ENCODE peak calls at places on chromosome 14, in seven cellular contexts. F is activated CD8-positive, alpha-beta T cell treated with anti-CD3 and anti-CD28 coated beads for 36 hours; C is GM13977; Y is CD4-positive, alpha-beta T cell; B is activated B cell treated with CpG ODN at 0.5 μM for 24 hours; E is A549; X is fibroblast of the aortic adventitia. M is an unnamed sample.

GRCh38 chr14:99729991-99730875 is 46.1 kb downstream of the CYP46A1 start:
- DNase-seq in F (peak), C (peak), Y (peak), B (peak), E (peak), X (peak), M (peak)

GRCh38 chr14:56579345-56580316 is at the start of gene TMEM260:
- DNase-seq in F (peak), C (peak), Y (peak), B (peak), E (peak), X (peak), M (peak)

GRCh38 chr14:34449819-34450541 is 12.1 kb downstream of the SPTSSA start:
- DNase-seq in F (no peak), C (no peak), Y (no peak), B (no peak), E (no peak), X (no peak), M (no peak)

GRCh38 chr14:99881011-99881410 is 87.8 kb downstream of the EML1 start:
- DNase-seq in F (no peak), C (no peak), Y (no peak), B (no peak), E (no peak), X (peak), M (no peak)

GRCh38 chr14:94051115-94051514 is 25.0 kb downstream of the OTUB2 start:
- DNase-seq in F (no peak), C (no peak), Y (no peak), B (no peak), E (peak), X (peak), M (no peak)

GRCh38 chr14:104107611-104108569 is 22.4 kb downstream of the ASPG start:
- DNase-seq in F (no peak), C (no peak), Y (no peak), B (no peak), E (no peak), X (no peak), M (no peak)

GRCh38 chr14:51095854-51096823 is 1.2 kb upstream of the TRIM9 start:
- DNase-seq in F (peak), C (no peak), Y (no peak), B (peak), E (peak), X (peak), M (no peak)

GRCh38 chr14:28243600-28243999 is 523.0 kb upstream of the FOXG1 start:
- DNase-seq in F (no peak), C (no peak), Y (no peak), B (no peak), E (no peak), X (peak), M (no peak)

GRCh38 chr14:90522585-90523191 is 125.9 kb downstream of the CALM1 start:
- DNase-seq in F (no peak), C (no peak), Y (no peak), B (no peak), E (no peak), X (peak), M (no peak)

DNA sequence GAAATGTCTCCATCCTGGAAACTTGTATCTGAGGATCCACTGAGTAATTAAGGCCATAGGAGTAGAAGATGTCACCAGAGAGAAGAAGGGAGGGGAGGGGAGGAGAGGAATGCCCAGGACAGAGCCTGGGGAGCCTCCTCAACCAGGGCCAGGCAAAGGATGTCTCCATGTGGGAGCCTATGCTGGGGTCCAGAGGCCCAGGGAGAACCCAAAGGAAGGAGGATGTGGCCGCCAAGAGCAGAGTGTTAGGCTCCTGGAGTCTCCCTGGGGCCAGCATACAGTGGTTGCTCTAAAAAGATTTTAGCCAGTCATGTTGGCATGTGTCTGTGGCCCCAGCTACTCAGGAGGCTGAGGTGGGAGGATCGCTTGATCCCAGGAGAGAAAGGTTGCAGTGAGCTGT is 92.6 kb downstream of the DICER1 start:
- DNase-seq in F (no peak), C (no peak), Y (no peak), B (no peak), E (no peak), X (no peak), M (no peak)
- TF ChIP-seq CTCF in F (no peak), C (no peak), Y (no peak), B (no peak), E (no peak), X (no peak), M (no peak)

DNA sequence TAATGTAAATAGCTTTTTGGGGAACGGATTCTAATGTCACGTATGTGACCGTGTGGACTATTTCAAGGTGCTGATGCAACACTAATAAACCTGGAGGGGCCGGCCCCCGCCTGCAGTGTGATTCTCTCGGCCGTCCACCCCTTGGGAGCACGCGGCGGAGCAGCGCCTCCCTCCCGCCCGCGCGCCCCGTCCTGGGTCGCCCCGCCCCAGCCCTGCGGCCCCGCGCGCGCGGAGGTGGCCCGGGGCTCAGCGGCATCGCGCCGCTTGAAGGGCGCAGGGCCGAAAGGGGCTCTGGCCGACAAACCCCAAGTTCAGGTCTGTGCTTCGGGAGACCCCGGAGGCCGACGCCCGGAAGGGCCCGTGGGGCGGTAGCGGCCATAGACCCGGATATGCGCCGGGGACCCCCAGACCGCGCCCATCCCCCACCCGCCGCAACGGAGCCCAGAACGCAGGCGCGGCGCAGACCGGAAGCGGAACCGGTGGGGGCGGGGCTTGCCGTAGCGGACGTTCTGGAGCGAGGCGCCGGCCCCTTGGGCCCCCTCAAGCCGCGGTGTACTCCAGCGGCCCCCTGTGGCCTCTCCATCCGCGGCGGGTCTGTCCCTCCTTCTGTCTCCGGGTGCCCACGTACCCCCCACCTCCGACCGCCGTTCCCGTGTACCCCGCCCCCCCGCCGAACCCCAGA is at the start of gene TEX22:
- DNase-seq in F (peak), C (peak), Y (peak), B (peak), E (peak), X (peak), M (peak)
- TF ChIP-seq CTCF in F (no peak), C (peak), Y (no peak), B (no peak), E (no peak), X (no peak), M (no peak)

GRCh38 chr14:58414845-58415244 is 12.5 kb downstream of the TIMM9 start:
- DNase-seq in F (no peak), C (no peak), Y (no peak), B (no peak), E (peak), X (peak), M (no peak)

GRCh38 chr14:58415636-58416559 is 11.4 kb downstream of the TIMM9 start:
- DNase-seq in F (no peak), C (no peak), Y (no peak), B (no peak), E (no peak), X (no peak), M (no peak)
- TF ChIP-seq CTCF in F (no peak), C (no peak), Y (no peak), B (no peak), E (no peak), X (no peak), M (no peak)

GRCh38 chr14:62436256-62436655 is 609.0 kb downstream of the KCNH5 start:
- DNase-seq in F (no peak), C (no peak), Y (no peak), B (no peak), E (no peak), X (no peak), M (no peak)

GRCh38 chr14:62428429-62429203 is 616.6 kb downstream of the KCNH5 start:
- DNase-seq in F (no peak), C (no peak), Y (no peak), B (no peak), E (no peak), X (no peak), M (peak)

GRCh38 chr14:62432955-62433354 is 612.3 kb downstream of the KCNH5 start:
- DNase-seq in F (no peak), C (no peak), Y (no peak), B (no peak), E (no peak), X (no peak), M (no peak)

GRCh38 chr14:62431496-62431895 is 613.8 kb downstream of the KCNH5 start:
- DNase-seq in F (no peak), C (no peak), Y (no peak), B (no peak), E (no peak), X (no peak), M (no peak)
- TF ChIP-seq CTCF in F (no peak), C (no peak), Y (no peak), B (no peak), E (no peak), X (no peak), M (no peak)

GRCh38 chr14:79584679-79585078 is 626.6 kb downstream of the DIO2 start:
- DNase-seq in F (no peak), C (no peak), Y (no peak), B (no peak), E (peak), X (peak), M (no peak)
- TF ChIP-seq CTCF in F (no peak), C (no peak), Y (no peak), B (no peak), E (peak), X (peak), M (no peak)

GRCh38 chr14:52729925-52730707 is at the start of gene STYX:
- DNase-seq in F (peak), C (peak), Y (peak), B (peak), E (peak), X (peak), M (peak)
- TF ChIP-seq CTCF in F (no peak), C (no peak), Y (no peak), B (no peak), E (no peak), X (no peak), M (no peak)

GRCh38 chr14:101988377-101988776 is 24.0 kb downstream of the DYNC1H1 start:
- DNase-seq in F (no peak), C (no peak), Y (no peak), B (no peak), E (no peak), X (no peak), M (no peak)

GRCh38 chr14:101997429-101998336 is 33.3 kb downstream of the DYNC1H1 start:
- DNase-seq in F (no peak), C (no peak), Y (no peak), B (no peak), E (no peak), X (no peak), M (no peak)

GRCh38 chr14:101986953-101987352 is 22.6 kb downstream of the DYNC1H1 start:
- DNase-seq in F (no peak), C (no peak), Y (no peak), B (no peak), E (no peak), X (no peak), M (peak)

GRCh38 chr14:101991336-101991735 is 27.0 kb downstream of the DYNC1H1 start:
- DNase-seq in F (no peak), C (peak), Y (no peak), B (no peak), E (no peak), X (no peak), M (no peak)

DNA sequence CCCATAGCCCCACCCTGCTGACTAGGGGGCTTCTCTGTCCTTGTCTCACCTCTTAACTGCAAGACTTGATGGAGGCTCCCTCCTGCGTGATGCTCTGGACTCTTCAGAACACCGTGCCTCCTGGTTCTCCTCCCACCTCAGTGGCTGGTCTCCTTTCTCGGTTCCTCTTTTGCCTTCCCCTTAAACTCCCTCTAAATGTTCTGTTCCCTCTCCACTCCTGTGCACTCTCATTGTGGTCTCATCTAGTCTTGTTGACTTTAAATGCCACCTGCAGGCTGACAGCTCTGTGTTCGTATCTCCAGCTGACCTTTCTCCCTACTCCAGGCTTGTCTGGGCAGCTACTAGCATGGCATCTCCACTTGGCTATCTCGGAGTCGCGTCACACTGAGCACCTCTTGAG is 28.3 kb downstream of the DYNC1H1 start:
- DNase-seq in F (no peak), C (peak), Y (no peak), B (peak), E (no peak), X (no peak), M (no peak)
- TF ChIP-seq CTCF in F (no peak), C (peak), Y (no peak), B (no peak), E (no peak), X (no peak), M (no peak)

DNA sequence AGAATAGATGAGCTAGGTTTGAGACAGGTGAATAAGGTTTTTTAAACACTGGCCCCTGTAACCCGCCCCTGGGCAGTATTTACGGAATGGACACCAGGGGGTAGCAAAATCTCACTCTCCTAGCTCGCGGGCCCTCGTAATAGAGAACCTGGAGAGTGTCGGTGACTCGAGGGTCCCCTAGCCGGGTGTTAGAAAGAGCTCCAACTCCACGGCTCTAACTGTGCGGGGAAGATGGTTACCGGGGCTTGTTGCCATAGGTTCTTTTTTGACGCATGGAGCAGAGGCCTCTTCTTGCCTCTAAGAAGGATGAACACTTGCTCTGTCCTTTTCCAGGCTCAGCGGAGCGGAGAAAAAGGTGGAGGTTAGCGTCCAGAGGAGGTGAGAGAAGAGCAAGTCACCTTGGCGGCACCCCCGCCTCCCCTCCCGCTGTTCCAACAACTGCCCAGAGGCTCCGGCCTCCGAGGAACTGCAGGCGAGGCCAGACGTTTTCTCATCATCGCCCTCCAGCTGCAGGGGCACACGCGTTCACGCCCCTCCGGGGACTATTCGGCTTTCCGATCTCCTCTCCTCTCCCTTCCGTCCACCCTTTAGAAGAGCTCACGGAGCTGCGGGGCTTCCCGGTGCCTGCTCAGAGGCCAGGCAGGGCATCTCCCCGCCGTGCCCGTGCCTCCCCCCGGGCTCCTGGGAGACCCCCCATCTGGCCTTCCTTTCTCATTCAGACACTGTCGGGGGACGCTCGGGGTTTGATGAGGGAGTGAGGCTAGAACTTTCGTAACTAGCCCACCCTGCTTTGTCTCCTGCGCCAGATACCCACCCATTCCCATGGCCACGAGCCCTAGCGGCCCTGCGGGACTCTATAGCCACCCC is 1.4 kb upstream of the ARHGEF40 start:
- DNase-seq in F (peak), C (peak), Y (no peak), B (no peak), E (peak), X (peak), M (no peak)
- TF ChIP-seq CTCF in F (peak), C (peak), Y (peak), B (no peak), E (peak), X (peak), M (peak)